ENCODE peak calls at places on chromosomes 11 and 22, in six cellular contexts. W is CD8-positive, alpha-beta T cell; I is endothelial cell of umbilical vein; X is BJ; Q is body of pancreas; E is adrenal gland. B is an unnamed sample. For H3K36me3, the result is how much of the 10 kb centered on the place peaks cover.

GRCh38 chr11:105432241-105432995 is 177.5 kb upstream of the GRIA4 start:
- DNase-seq in W (no peak), I (peak), X (no peak), Q (no peak), E (no peak), B (no peak)

GRCh38 chr11:125165664-125166346 is 1.3 kb downstream of the PKNOX2 start:
- DNase-seq in W (no peak), I (no peak), X (no peak), Q (no peak), E (no peak), B (no peak)

GRCh38 chr11:86442420-86442819 is 67.7 kb downstream of the CCDC81 start:
- DNase-seq in W (no peak), I (no peak), X (no peak), Q (no peak), E (no peak), B (no peak)

GRCh38 chr11:59801981-59802638 is 8.5 kb downstream of the MRPL16 start:
- DNase-seq in W (no peak), I (peak), X (no peak), Q (peak), E (peak), B (peak)

GRCh38 chr11:71580057-71581003 is 2.3 kb downstream of the KRTAP5-11 start:
- DNase-seq in W (no peak), I (peak), X (no peak), Q (peak), E (peak), B (peak)

GRCh38 chr11:37502202-37502601 is 904.2 kb upstream of the RAG2 start:
- DNase-seq in W (no peak), I (no peak), X (no peak), Q (no peak), E (no peak), B (peak)

GRCh38 chr11:71228961-71229360 is 23.4 kb downstream of the SHANK2 start:
- DNase-seq in W (no peak), I (no peak), X (no peak), Q (no peak), E (no peak), B (no peak)

GRCh38 chr22:38938925-38939324 is 18.5 kb upstream of the APOBEC3A start:
- DNase-seq in W (no peak), I (no peak), X (no peak), Q (no peak), E (no peak), B (no peak)

GRCh38 chr11:133945087-133945974 is 11.4 kb downstream of the IGSF9B start:
- DNase-seq in W (peak), I (no peak), X (no peak), Q (no peak), E (no peak), B (peak)

GRCh38 chr11:71532016-71532610 is 5.0 kb downstream of the KRTAP5-7 start:
- DNase-seq in W (no peak), I (no peak), X (no peak), Q (no peak), E (no peak), B (no peak)

GRCh38 chr11:2137202-2138071 is 1.8 kb downstream of the IGF2 start:
- DNase-seq in W (no peak), I (peak), X (peak), Q (peak), E (peak), B (peak)

GRCh38 chr11:72814831-72815618 is 814 bp downstream of the ATG16L2 start:
- DNase-seq in W (peak), I (peak), X (no peak), Q (peak), E (no peak), B (peak)

GRCh38 chr22:39439170-39439569 is 17.6 kb upstream of the MGAT3 start:
- DNase-seq in W (no peak), I (no peak), X (no peak), Q (peak), E (no peak), B (peak)

GRCh38 chr11:115941481-115941993 is 437.3 kb upstream of the CADM1 start:
- DNase-seq in W (no peak), I (no peak), X (no peak), Q (peak), E (peak), B (peak)

GRCh38 chr11:15229069-15229468 is 114.3 kb downstream of the INSC start:
- DNase-seq in W (no peak), I (no peak), X (no peak), Q (no peak), E (no peak), B (no peak)

GRCh38 chr22:29870574-29870973 is 12.4 kb upstream of the MTMR3 start:
- DNase-seq in W (peak), I (no peak), X (no peak), Q (no peak), E (no peak), B (peak)

GRCh38 chr11:122036022-122036421 is 80.0 kb downstream of the BLID start:
- DNase-seq in W (no peak), I (no peak), X (peak), Q (no peak), E (no peak), B (no peak)

GRCh38 chr11:93663021-93663420 is 1.5 kb downstream of the CEP295 start:
- DNase-seq in W (no peak), I (no peak), X (no peak), Q (no peak), E (no peak), B (no peak)
- H3K4me3 ChIP-seq in W (no peak), I (no peak), X (no peak), Q (no peak), E (no peak), B (no peak)

GRCh38 chr11:6233984-6234313 is 487 bp downstream of the FHIP1B start:
- DNase-seq in W (no peak), I (no peak), X (no peak), Q (no peak), E (no peak), B (no peak)

GRCh38 chr11:6232899-6233298 is 1.5 kb downstream of the FHIP1B start:
- DNase-seq in W (no peak), I (no peak), X (no peak), Q (no peak), E (no peak), B (no peak)

GRCh38 chr11:6237271-6237670 is 1.6 kb upstream of the CNGA4 start:
- DNase-seq in W (no peak), I (no peak), X (no peak), Q (no peak), E (no peak), B (no peak)

GRCh38 chr11:6237903-6238302 is 986 bp upstream of the CNGA4 start:
- DNase-seq in W (no peak), I (no peak), X (no peak), Q (no peak), E (no peak), B (no peak)

DNA sequence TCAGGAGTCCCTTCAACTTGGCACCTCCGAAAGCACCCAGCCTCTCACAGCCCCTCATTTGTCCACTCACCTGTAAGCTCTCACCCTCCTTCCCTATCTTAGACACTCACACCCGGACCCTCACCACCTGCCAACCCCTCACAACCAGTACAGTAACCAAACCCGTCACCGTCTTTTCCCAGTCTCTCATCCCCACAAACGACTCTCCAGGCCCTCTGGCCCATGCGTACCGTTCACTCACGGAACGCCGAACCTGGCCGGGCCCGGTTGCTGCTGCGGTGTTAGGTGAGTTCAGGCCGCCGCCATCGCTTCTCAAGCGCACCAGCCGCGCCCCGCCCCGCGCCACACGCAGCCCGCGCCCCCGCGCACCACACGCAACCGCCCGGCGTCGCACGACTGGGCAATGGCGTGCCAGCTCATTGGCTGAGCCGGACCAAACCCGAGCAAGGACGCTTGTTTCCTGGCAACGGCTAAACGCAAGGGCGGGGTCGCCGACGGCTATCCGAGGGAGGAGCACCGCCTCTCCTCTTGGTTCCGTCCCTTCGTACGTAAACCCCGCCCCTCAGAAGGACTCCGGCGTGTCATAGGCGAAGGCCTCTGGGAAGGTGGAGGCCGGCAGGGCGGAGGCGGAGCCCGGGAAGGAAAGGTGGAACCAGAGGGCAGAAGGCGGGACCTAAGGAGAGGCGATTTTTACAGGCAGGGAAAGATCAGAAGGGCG is at the start of gene FHIP1B:
- DNase-seq in W (peak), I (peak), X (peak), Q (peak), E (peak), B (peak)
- TF ChIP-seq CTCF in W (no peak), I (no peak), X (no peak), Q (no peak), E (no peak), B (no peak)

DNA sequence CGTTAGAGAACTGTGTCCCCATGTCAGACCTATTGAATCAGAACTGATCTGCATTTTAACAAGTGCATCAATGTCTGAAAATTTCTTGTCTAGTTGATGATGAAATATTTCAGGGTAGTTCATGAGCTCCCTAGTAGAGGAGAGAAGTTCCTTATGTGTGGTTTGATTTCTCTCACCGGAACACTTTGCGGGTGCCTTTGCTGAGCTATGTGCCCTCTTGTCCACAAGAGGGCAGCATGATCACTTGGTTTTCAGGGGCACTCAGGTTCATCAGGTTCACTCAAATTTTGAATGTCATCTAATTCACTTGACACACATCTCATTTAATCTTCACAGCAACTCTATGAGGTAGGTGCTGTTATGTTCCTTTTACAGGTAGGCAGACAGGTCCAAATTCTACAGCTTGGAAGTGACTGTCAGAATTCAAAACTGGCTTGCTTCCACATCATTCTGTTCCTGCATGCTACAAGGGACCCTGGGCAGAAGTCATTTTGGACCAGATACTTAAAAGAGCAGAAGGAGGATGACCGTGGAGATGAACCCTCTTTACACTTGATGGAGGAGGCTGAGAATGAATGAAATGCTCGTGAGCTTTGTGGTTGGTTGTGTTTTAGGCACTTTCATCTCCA is 55.6 kb downstream of the P4HA3 start:
- DNase-seq in W (peak), I (peak), X (no peak), Q (peak), E (peak), B (peak)
- H3K36me3 ChIP-seq in W (under half), I (under half), X (under half), Q (under half), E (under half), B (under half)

DNA sequence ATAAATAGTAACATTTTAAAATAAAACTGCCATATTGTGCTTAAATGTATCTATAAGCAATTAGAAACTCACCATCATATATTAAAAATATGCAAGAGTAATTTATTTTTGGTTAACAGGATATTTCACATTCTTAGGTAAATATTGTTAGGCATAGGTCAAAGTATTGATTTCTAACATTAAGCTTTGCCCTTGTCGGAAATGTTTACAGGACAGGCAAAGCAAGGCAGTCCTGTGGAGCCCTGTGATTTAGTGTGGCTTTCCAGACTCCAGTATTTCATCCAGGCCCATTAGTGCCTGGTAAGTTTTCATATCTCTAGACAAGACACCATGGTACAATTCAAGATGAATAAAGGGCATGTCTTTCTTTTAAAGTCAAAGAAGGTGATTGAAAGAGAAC is 114.9 kb upstream of the LARGE1 start:
- DNase-seq in W (no peak), I (no peak), X (no peak), Q (no peak), E (no peak), B (no peak)
- H3K4me3 ChIP-seq in W (no peak), I (no peak), X (no peak), Q (no peak), E (no peak), B (no peak)

DNA sequence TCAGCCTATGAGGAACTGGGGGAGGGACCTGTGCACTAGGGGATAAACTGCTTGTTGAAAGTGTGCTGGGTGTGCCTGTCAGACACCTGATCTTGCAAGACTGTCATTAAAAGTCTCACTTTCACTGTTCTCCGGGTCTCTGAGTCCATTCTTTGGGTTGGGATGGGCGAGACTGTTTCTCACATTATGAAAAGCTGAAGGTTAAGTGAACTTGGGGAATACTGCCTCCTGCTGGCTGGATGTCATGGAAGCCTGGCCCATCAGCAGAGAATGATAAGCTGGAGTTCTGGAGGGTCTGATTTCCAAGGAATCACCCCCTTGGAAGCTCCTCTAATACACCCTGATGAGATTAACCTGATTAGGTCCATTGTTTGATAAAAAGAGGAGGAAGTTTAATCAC is 9.0 kb upstream of the VPREB1 start:
- DNase-seq in W (peak), I (peak), X (no peak), Q (peak), E (peak), B (peak)
- TF ChIP-seq CTCF in W (peak), I (peak), X (peak), Q (peak), E (no peak), B (peak)

GRCh38 chr22:25351631-25352293 is 132.3 kb downstream of the CRYBB2 start:
- DNase-seq in W (no peak), I (no peak), X (no peak), Q (peak), E (peak), B (no peak)

GRCh38 chr22:25353516-25354445 is 134.3 kb downstream of the CRYBB2 start:
- DNase-seq in W (no peak), I (no peak), X (no peak), Q (no peak), E (peak), B (no peak)

GRCh38 chr22:25357056-25357455 is 137.6 kb downstream of the CRYBB2 start:
- DNase-seq in W (no peak), I (no peak), X (no peak), Q (no peak), E (peak), B (no peak)

GRCh38 chr22:25352294-25352680 is 132.8 kb downstream of the CRYBB2 start:
- DNase-seq in W (no peak), I (no peak), X (no peak), Q (no peak), E (peak), B (no peak)

GRCh38 chr22:25354456-25354855 is 135.0 kb downstream of the CRYBB2 start:
- DNase-seq in W (no peak), I (no peak), X (no peak), Q (no peak), E (peak), B (no peak)
- H3K36me3 ChIP-seq in W (under half), I (under half), X (under half), Q (under half), E (under half), B (under half)

GRCh38 chr11:5691963-5692358 is 2.4 kb downstream of the TRIM22 start:
- DNase-seq in W (no peak), I (no peak), X (no peak), Q (no peak), E (no peak), B (no peak)
- H3K4me3 ChIP-seq in W (peak), I (no peak), X (no peak), Q (no peak), E (peak), B (no peak)